ENCODE peak calls at places on chromosome 13, in nine cellular contexts. T is naive thymus-derived CD8-positive, alpha-beta T cell; X is stimulated activated CD8-positive, alpha-beta memory T cell treated with anti-CD3 and anti-CD28 coated beads, Interleukin-7, amount 100 ng/mL, for 48 hours; E is tibial artery; A is stimulated activated CD4-positive, alpha-beta T cell treated with anti-CD3 and anti-CD28 coated beads, Interleukin-15, amount 100 ng/mL, for 48 hours; W is activated CD4-positive, alpha-beta T cell treated with anti-CD3 and anti-CD28 coated beads, Interleukin-2, amount 50 U/mL, for 24 hours; B is activated gamma-delta T cell treated with anti-CD3 and anti-CD28 coated beads, Interleukin-2, amount 50 U/mL, for 16 hours; Z is activated CD8-positive, alpha-beta T cell treated with anti-CD3 and anti-CD28 coated beads, Interleukin-2, amount 10 ng/mL, durations not matched to agents 7 days and 5 days; I is CD8-positive, alpha-beta memory T cell. K is an unnamed sample.

GRCh38 chr13:51814825-51815650 is 11.1 kb upstream of the DHRS12 start:
- DNase-seq in A (no peak), X (no peak), T (peak; percentile 81), B (peak; percentile 66), I (peak; percentile 64), W (no peak), E (no peak), Z (peak; percentile 88), K (peak; percentile 71)

GRCh38 chr13:97540696-97541095 is 106.7 kb downstream of the RAP2A start:
- DNase-seq in W (no peak), A (no peak), T (no peak), I (no peak), E (no peak), Z (no peak), B (no peak), X (no peak), K (no peak)

GRCh38 chr13:87941244-87941643 is 270.1 kb downstream of the SLITRK5 start:
- DNase-seq in A (no peak), I (no peak), X (no peak), Z (no peak), E (no peak), B (no peak), T (no peak), W (no peak), K (no peak)

GRCh38 chr13:113211774-113212173 is 2.4 kb downstream of the CUL4A start:
- DNase-seq in I (no peak), Z (peak; percentile 28), X (no peak), B (no peak), W (no peak), T (peak; percentile 10), A (no peak), E (no peak), K (no peak)

GRCh38 chr13:40146586-40147240 is 491.3 kb downstream of the COG6 start:
- DNase-seq in I (no peak), E (no peak), A (no peak), T (no peak), Z (no peak), X (no peak), W (peak; percentile 34), B (no peak), K (peak; percentile 15)

GRCh38 chr13:59458908-59459579 is 704.7 kb downstream of the DIAPH3 start:
- DNase-seq in X (no peak), T (no peak), A (no peak), E (no peak), Z (no peak), W (no peak), B (no peak), I (no peak), K (no peak)

GRCh38 chr13:107441279-107441678 is 774.1 kb downstream of the LIG4 start:
- DNase-seq in I (no peak), B (no peak), W (no peak), E (no peak), Z (no peak), T (no peak), A (no peak), X (no peak), K (no peak)

GRCh38 chr13:113393572-113394503 is 29.9 kb upstream of the GRTP1 start:
- DNase-seq in W (peak; percentile 74), I (peak; percentile 74), B (peak; percentile 61), T (peak; percentile 87), Z (peak; percentile 89), X (peak; percentile 59), A (peak; percentile 73), E (peak; percentile 85), K (peak; percentile 80)

GRCh38 chr13:44368599-44369368 is 4.8 kb upstream of the SERP2 start:
- DNase-seq in Z (no peak), A (no peak), I (no peak), B (no peak), T (no peak), E (no peak), X (no peak), W (no peak), K (no peak)

GRCh38 chr13:21139374-21139773 is 37.0 kb downstream of the SKA3 start:
- DNase-seq in A (no peak), W (no peak), I (no peak), B (no peak), T (no peak), E (no peak), X (no peak), Z (no peak), K (no peak)

GRCh38 chr13:67100723-67101122 is 129.4 kb downstream of the PCDH9 start:
- DNase-seq in T (no peak), E (no peak), A (no peak), W (no peak), I (no peak), Z (no peak), B (no peak), X (no peak), K (no peak)

GRCh38 chr13:30115257-30115600 is 192.1 kb downstream of the KATNAL1 start:
- DNase-seq in A (no peak), T (no peak), Z (no peak), W (no peak), B (no peak), X (no peak), E (no peak), I (no peak), K (no peak)

GRCh38 chr13:44040070-44040753 is 160.5 kb downstream of the LACC1 start:
- DNase-seq in T (no peak), E (no peak), A (no peak), X (no peak), W (no peak), B (no peak), I (no peak), Z (no peak), K (no peak)

GRCh38 chr13:49441846-49442245 is 2.0 kb downstream of the CAB39L start:
- DNase-seq in I (no peak), X (no peak), Z (no peak), T (no peak), W (no peak), E (no peak), B (no peak), A (no peak), K (no peak)

GRCh38 chr13:31980842-31981241 is 50.7 kb upstream of the FRY start:
- DNase-seq in T (no peak), B (no peak), Z (no peak), A (no peak), E (no peak), I (no peak), X (no peak), W (no peak), K (no peak)

GRCh38 chr13:92547256-92547655 is 679.4 kb upstream of the GPC6 start:
- DNase-seq in A (no peak), X (no peak), W (no peak), I (no peak), Z (no peak), T (no peak), E (no peak), B (no peak), K (no peak)

GRCh38 chr13:45564108-45564507 is 51.4 kb downstream of the ERICH6B start:
- DNase-seq in A (no peak), X (no peak), B (no peak), T (no peak), I (no peak), E (no peak), Z (no peak), W (no peak), K (no peak)

GRCh38 chr13:112434937-112435523 is 58.9 kb downstream of the SPACA7 start:
- DNase-seq in X (no peak), B (no peak), I (no peak), E (no peak), T (no peak), Z (peak; percentile 13), A (no peak), W (no peak), K (no peak)

GRCh38 chr13:29143864-29144263 is 323.7 kb downstream of the MTUS2 start:
- DNase-seq in B (no peak), E (no peak), A (no peak), W (no peak), X (no peak), T (no peak), Z (no peak), I (no peak), K (no peak)

GRCh38 chr13:27857271-27857670 is 62.5 kb upstream of the PDX1 start:
- DNase-seq in B (no peak), E (no peak), Z (no peak), X (no peak), W (no peak), I (no peak), T (no peak), A (no peak), K (no peak)

GRCh38 chr13:65901723-65902122 is 1328.4 kb downstream of the PCDH9 start:
- DNase-seq in E (no peak), T (no peak), B (no peak), A (no peak), Z (no peak), W (no peak), X (no peak), I (no peak), K (no peak)

K was measured in central memory CD4-positive, alpha-beta T cell.